ENCODE peak calls at places on chromosomes 11 and 22, in five cellular contexts. G is RPMI8226, E is NCI-H345, N is mucosa of gallbladder, X is neural progenitor cell. K is an unnamed sample.
A peak's percentile ranks its signal among the peaks of the same experiment; 100 is the strongest.

GRCh38 chr11:111603633-111604130 is 1.4 kb downstream of the SIK2 start:
- DNase-seq in G (no peak), E (no peak), N (no peak), X (no peak), K (no peak)

GRCh38 chr22:20084547-20085413 is 4.7 kb downstream of the DGCR8 start:
- DNase-seq in G (no peak), E (no peak), N (no peak), X (peak; percentile 79), K (no peak)

GRCh38 chr11:130476200-130476921 is 27.9 kb downstream of the ADAMTS15 start:
- DNase-seq in G (no peak), E (no peak), N (no peak), X (no peak), K (no peak)

GRCh38 chr22:41976961-41977566 is 7.8 kb downstream of the SEPTIN3 start:
- DNase-seq in G (no peak), E (peak; percentile 30), N (no peak), X (peak; percentile 42), K (no peak)

GRCh38 chr22:43706558-43707328 is 105.4 kb downstream of the EFCAB6 start:
- DNase-seq in G (no peak), E (no peak), N (no peak), X (no peak), K (no peak)

GRCh38 chr22:19206287-19206686 is 27.8 kb upstream of the SLC25A1 start:
- DNase-seq in G (no peak), E (no peak), N (no peak), X (no peak), K (peak; percentile 6)

GRCh38 chr11:3002346-3002745 is 10.2 kb upstream of the NAP1L4 start:
- DNase-seq in G (no peak), E (no peak), N (no peak), X (no peak), K (peak; percentile 27)

GRCh38 chr22:27518583-27519437 is 282.7 kb downstream of the MN1 start:
- DNase-seq in G (no peak), E (no peak), N (no peak), X (peak; percentile 28), K (no peak)

GRCh38 chr11:65853249-65853979 is 4.6 kb downstream of the CFL1 start:
- DNase-seq in G (no peak), E (no peak), N (no peak), X (peak; percentile 28), K (peak; percentile 34)

GRCh38 chr22:40720538-40721256 is 41.4 kb downstream of the MCHR1 start:
- DNase-seq in G (no peak), E (no peak), N (no peak), X (no peak), K (no peak)

GRCh38 chr22:49609207-49609876 is 218.3 kb downstream of the BRD1 start:
- DNase-seq in G (no peak), E (no peak), N (no peak), X (no peak), K (peak; percentile 48)

GRCh38 chr11:1762537-1763302 is 1.0 kb downstream of the CTSD start:
- DNase-seq in G (no peak), E (no peak), N (peak; percentile 88), X (no peak), K (peak; percentile 82)

GRCh38 chr11:68120212-68121066 is 749 bp downstream of the CHKA start:
- DNase-seq in G (peak; percentile 68), E (peak; percentile 46), N (peak; percentile 38), X (peak; percentile 83), K (peak; percentile 89)

GRCh38 chr11:80929406-80929805 is 1488.6 kb upstream of the TENM4 start:
- DNase-seq in G (no peak), E (no peak), N (no peak), X (no peak), K (no peak)

GRCh38 chr11:2300936-2301630 is 635 bp downstream of the C11orf21 start:
- DNase-seq in G (no peak), E (no peak), N (no peak), X (no peak), K (peak; percentile 68)

GRCh38 chr22:34866081-34866480 is 199.9 kb upstream of the ISX start:
- DNase-seq in G (no peak), E (no peak), N (no peak), X (no peak), K (no peak)

GRCh38 chr11:66113132-66113856 is 43.2 kb downstream of the PACS1 start:
- DNase-seq in G (no peak), E (no peak), N (no peak), X (no peak), K (no peak)

GRCh38 chr11:115974703-115975102 is 470.5 kb upstream of the CADM1 start:
- DNase-seq in G (no peak), E (no peak), N (no peak), X (no peak), K (no peak)

GRCh38 chr11:85187992-85188391 is 439.2 kb downstream of the DLG2 start:
- DNase-seq in G (no peak), E (no peak), N (no peak), X (no peak), K (no peak)

GRCh38 chr11:36214484-36214883 is 74.7 kb downstream of the COMMD9 start:
- DNase-seq in G (no peak), E (no peak), N (no peak), X (no peak), K (no peak)

GRCh38 chr22:27438271-27438980 is 363.1 kb downstream of the MN1 start:
- DNase-seq in G (no peak), E (peak; percentile 30), N (peak; percentile 23), X (peak; percentile 92), K (no peak)

GRCh38 chr11:36352919-36353318 is 56.8 kb downstream of the PRR5L start:
- DNase-seq in G (no peak), E (no peak), N (no peak), X (no peak), K (no peak)

GRCh38 chr22:20808844-20809243 is 34.9 kb downstream of the SERPIND1 start:
- DNase-seq in G (no peak), E (no peak), N (no peak), X (no peak), K (no peak)

GRCh38 chr11:109629734-109630133 is 207.7 kb downstream of the C11orf87 start:
- DNase-seq in G (no peak), E (no peak), N (no peak), X (no peak), K (no peak)

GRCh38 chr22:30822216-30823014 is 127.7 kb downstream of the OSBP2 start:
- DNase-seq in G (no peak), E (no peak), N (no peak), X (peak; percentile 51), K (peak; percentile 49)

GRCh38 chr22:37905534-37906363 is at the start of gene MICALL1:
- DNase-seq in G (peak; percentile 84), E (peak; percentile 29), N (peak; percentile 56), X (peak; percentile 93), K (peak; percentile 89)

GRCh38 chr11:33015621-33016551 is at the start of gene DEPDC7:
- DNase-seq in G (no peak), E (peak; percentile 95), N (peak; percentile 93), X (peak; percentile 92), K (peak; percentile 91)

GRCh38 chr11:41989173-41989572 is 529.7 kb upstream of the LRRC4C start:
- DNase-seq in G (no peak), E (no peak), N (no peak), X (no peak), K (no peak)

GRCh38 chr22:17243524-17243923 is 24.3 kb upstream of the ADA2 start:
- DNase-seq in G (peak; percentile 6), E (no peak), N (no peak), X (no peak), K (peak; percentile 72)

GRCh38 chr11:120489799-120490198 is 21.7 kb upstream of the GRIK4 start:
- DNase-seq in G (no peak), E (no peak), N (no peak), X (no peak), K (no peak)

GRCh38 chr11:10540546-10540914 is 457 bp downstream of the RNF141 start:
- DNase-seq in G (peak; percentile 43), E (peak; percentile 61), N (peak; percentile 23), X (peak; percentile 74), K (no peak)

GRCh38 chr22:25741692-25742626 is at the start of gene MYO18B:
- DNase-seq in G (no peak), E (no peak), N (no peak), X (no peak), K (no peak)

K was measured in upper lobe of right lung.